ENCODE peak calls at places on chromosomes 16 and 17, in eight cellular contexts. One of them, this sample, is unnamed.

GRCh38 chr17:61442878-61443474 is 9.2 kb upstream of the TBX4 start:
- DNase-seq in upper lobe of right lung: no peak
- DNase-seq in MG63: no peak
- DNase-seq in breast epithelium: no peak
- DNase-seq in MM.1S: no peak
- DNase-seq in fibroblast of pulmonary artery: no peak
- DNase-seq in cardiac fibroblast: no peak
- DNase-seq in uterus: no peak
- DNase-seq in this sample: no peak

GRCh38 chr17:36950027-36950426 is 1.3 kb downstream of the AATF start:
- DNase-seq in uterus: no peak
- DNase-seq in fibroblast of pulmonary artery: no peak
- DNase-seq in breast epithelium: no peak
- DNase-seq in MG63: no peak
- DNase-seq in MM.1S: no peak
- DNase-seq in upper lobe of right lung: no peak
- DNase-seq in cardiac fibroblast: no peak
- DNase-seq in this sample: no peak

GRCh38 chr16:14365200-14365851 is 264.7 kb downstream of the PARN start:
- DNase-seq in fibroblast of pulmonary artery: no peak
- DNase-seq in cardiac fibroblast: no peak
- DNase-seq in upper lobe of right lung: no peak
- DNase-seq in breast epithelium: no peak
- DNase-seq in MM.1S: no peak
- DNase-seq in uterus: no peak
- DNase-seq in MG63: no peak
- DNase-seq in this sample: no peak

GRCh38 chr16:67552476-67552875 is 9.8 kb upstream of the CTCF start:
- DNase-seq in upper lobe of right lung: no peak
- DNase-seq in breast epithelium: no peak
- DNase-seq in MG63: no peak
- DNase-seq in cardiac fibroblast: no peak
- DNase-seq in MM.1S: peak
- DNase-seq in fibroblast of pulmonary artery: no peak
- DNase-seq in uterus: no peak
- DNase-seq in this sample: no peak

GRCh38 chr17:30378191-30378796 is 433 bp upstream of the CPD start:
- DNase-seq in MG63: no peak
- DNase-seq in cardiac fibroblast: peak
- DNase-seq in breast epithelium: no peak
- DNase-seq in fibroblast of pulmonary artery: peak
- DNase-seq in upper lobe of right lung: peak
- DNase-seq in MM.1S: peak
- DNase-seq in uterus: peak
- DNase-seq in this sample: no peak

GRCh38 chr16:930511-930910 is 40.3 kb downstream of the LMF1 start:
- DNase-seq in cardiac fibroblast: no peak
- DNase-seq in MG63: no peak
- DNase-seq in upper lobe of right lung: no peak
- DNase-seq in MM.1S: no peak
- DNase-seq in uterus: no peak
- DNase-seq in fibroblast of pulmonary artery: no peak
- DNase-seq in breast epithelium: no peak
- DNase-seq in this sample: no peak

GRCh38 chr17:83192161-83192788 is 112.9 kb downstream of the METRNL start:
- DNase-seq in fibroblast of pulmonary artery: no peak
- DNase-seq in MG63: peak
- DNase-seq in upper lobe of right lung: peak
- DNase-seq in breast epithelium: peak
- DNase-seq in cardiac fibroblast: no peak
- DNase-seq in MM.1S: no peak
- DNase-seq in uterus: peak
- DNase-seq in this sample: peak

GRCh38 chr16:20987049-20987448 is 86.5 kb downstream of the LYRM1 start:
- DNase-seq in upper lobe of right lung: no peak
- DNase-seq in MG63: no peak
- DNase-seq in fibroblast of pulmonary artery: no peak
- DNase-seq in MM.1S: peak
- DNase-seq in cardiac fibroblast: no peak
- DNase-seq in uterus: no peak
- DNase-seq in breast epithelium: no peak
- DNase-seq in this sample: peak

GRCh38 chr17:63631062-63631461 is 8.8 kb downstream of the MAP3K3 start:
- DNase-seq in uterus: no peak
- DNase-seq in MM.1S: no peak
- DNase-seq in MG63: no peak
- DNase-seq in breast epithelium: no peak
- DNase-seq in fibroblast of pulmonary artery: no peak
- DNase-seq in cardiac fibroblast: no peak
- DNase-seq in upper lobe of right lung: no peak
- DNase-seq in this sample: no peak

GRCh38 chr17:7354262-7354781 is 634 bp upstream of the TMEM95 start:
- DNase-seq in MG63: no peak
- DNase-seq in cardiac fibroblast: peak
- DNase-seq in breast epithelium: peak
- DNase-seq in uterus: no peak
- DNase-seq in upper lobe of right lung: no peak
- DNase-seq in fibroblast of pulmonary artery: no peak
- DNase-seq in MM.1S: no peak
- DNase-seq in this sample: no peak

GRCh38 chr17:7191571-7192270 is 12.6 kb upstream of the ASGR1 start:
- DNase-seq in uterus: peak
- DNase-seq in cardiac fibroblast: peak
- DNase-seq in fibroblast of pulmonary artery: no peak
- DNase-seq in MG63: peak
- DNase-seq in upper lobe of right lung: no peak
- DNase-seq in breast epithelium: no peak
- DNase-seq in MM.1S: peak
- DNase-seq in this sample: no peak

GRCh38 chr16:24645739-24646645 is 83.5 kb upstream of the TNRC6A start:
- DNase-seq in uterus: no peak
- DNase-seq in upper lobe of right lung: no peak
- DNase-seq in cardiac fibroblast: peak
- DNase-seq in MM.1S: no peak
- DNase-seq in fibroblast of pulmonary artery: peak
- DNase-seq in MG63: peak
- DNase-seq in breast epithelium: no peak
- DNase-seq in this sample: peak

GRCh38 chr16:25060920-25061319 is 45.8 kb upstream of the ARHGAP17 start:
- DNase-seq in uterus: no peak
- DNase-seq in upper lobe of right lung: no peak
- DNase-seq in breast epithelium: no peak
- DNase-seq in MM.1S: no peak
- DNase-seq in fibroblast of pulmonary artery: peak
- DNase-seq in MG63: no peak
- DNase-seq in cardiac fibroblast: peak
- DNase-seq in this sample: no peak

GRCh38 chr16:3950343-3951193 is 70.1 kb upstream of the CREBBP start:
- DNase-seq in MM.1S: no peak
- DNase-seq in fibroblast of pulmonary artery: peak
- DNase-seq in cardiac fibroblast: peak
- DNase-seq in MG63: peak
- DNase-seq in breast epithelium: peak
- DNase-seq in uterus: peak
- DNase-seq in upper lobe of right lung: peak
- DNase-seq in this sample: peak

GRCh38 chr16:13176711-13177110 is 275.3 kb downstream of the SHISA9 start:
- DNase-seq in uterus: no peak
- DNase-seq in upper lobe of right lung: no peak
- DNase-seq in MG63: no peak
- DNase-seq in fibroblast of pulmonary artery: no peak
- DNase-seq in cardiac fibroblast: no peak
- DNase-seq in MM.1S: no peak
- DNase-seq in breast epithelium: no peak
- DNase-seq in this sample: no peak

GRCh38 chr17:75842411-75842810 is 1.8 kb downstream of the UNC13D start:
- DNase-seq in uterus: no peak
- DNase-seq in breast epithelium: no peak
- DNase-seq in MM.1S: no peak
- DNase-seq in cardiac fibroblast: no peak
- DNase-seq in upper lobe of right lung: no peak
- DNase-seq in MG63: no peak
- DNase-seq in fibroblast of pulmonary artery: no peak
- DNase-seq in this sample: no peak

GRCh38 chr17:33811006-33811760 is 443.9 kb upstream of the CCL2 start:
- DNase-seq in uterus: no peak
- DNase-seq in cardiac fibroblast: no peak
- DNase-seq in upper lobe of right lung: no peak
- DNase-seq in fibroblast of pulmonary artery: no peak
- DNase-seq in breast epithelium: no peak
- DNase-seq in MG63: no peak
- DNase-seq in MM.1S: no peak
- DNase-seq in this sample: no peak

GRCh38 chr17:67521773-67522069 is 144.6 kb downstream of the PITPNC1 start:
- DNase-seq in upper lobe of right lung: no peak
- DNase-seq in fibroblast of pulmonary artery: no peak
- DNase-seq in MG63: no peak
- DNase-seq in uterus: no peak
- DNase-seq in MM.1S: no peak
- DNase-seq in cardiac fibroblast: no peak
- DNase-seq in breast epithelium: no peak
- DNase-seq in this sample: peak

GRCh38 chr16:29011112-29011511 is 26.3 kb downstream of the LAT start:
- DNase-seq in fibroblast of pulmonary artery: no peak
- DNase-seq in upper lobe of right lung: no peak
- DNase-seq in uterus: no peak
- DNase-seq in MG63: no peak
- DNase-seq in cardiac fibroblast: no peak
- DNase-seq in breast epithelium: no peak
- DNase-seq in MM.1S: no peak
- DNase-seq in this sample: no peak

GRCh38 chr16:27315333-27316037 is 1.7 kb downstream of the IL4R start:
- DNase-seq in MM.1S: no peak
- DNase-seq in cardiac fibroblast: peak
- DNase-seq in uterus: peak
- DNase-seq in fibroblast of pulmonary artery: peak
- DNase-seq in MG63: peak
- DNase-seq in upper lobe of right lung: peak
- DNase-seq in breast epithelium: peak
- DNase-seq in this sample: peak

GRCh38 chr17:44820631-44821196 is 9.4 kb downstream of the GJC1 start:
- DNase-seq in cardiac fibroblast: peak
- DNase-seq in upper lobe of right lung: no peak
- DNase-seq in breast epithelium: no peak
- DNase-seq in uterus: no peak
- DNase-seq in MM.1S: no peak
- DNase-seq in MG63: peak
- DNase-seq in fibroblast of pulmonary artery: peak
- DNase-seq in this sample: peak

GRCh38 chr17:3740611-3741073 is 16.9 kb downstream of the HASPIN start:
- DNase-seq in cardiac fibroblast: no peak
- DNase-seq in fibroblast of pulmonary artery: no peak
- DNase-seq in upper lobe of right lung: no peak
- DNase-seq in MG63: no peak
- DNase-seq in breast epithelium: no peak
- DNase-seq in MM.1S: no peak
- DNase-seq in uterus: no peak
- DNase-seq in this sample: no peak

GRCh38 chr17:29766796-29767327 is 144.2 kb upstream of the CORO6 start:
- DNase-seq in uterus: no peak
- DNase-seq in cardiac fibroblast: no peak
- DNase-seq in MG63: no peak
- DNase-seq in MM.1S: no peak
- DNase-seq in fibroblast of pulmonary artery: no peak
- DNase-seq in upper lobe of right lung: no peak
- DNase-seq in breast epithelium: no peak
- DNase-seq in this sample: no peak

GRCh38 chr16:6374816-6375215 is 957.8 kb upstream of the RBFOX1 start:
- DNase-seq in cardiac fibroblast: no peak
- DNase-seq in fibroblast of pulmonary artery: no peak
- DNase-seq in MG63: no peak
- DNase-seq in breast epithelium: no peak
- DNase-seq in upper lobe of right lung: no peak
- DNase-seq in MM.1S: no peak
- DNase-seq in uterus: no peak
- DNase-seq in this sample: no peak

GRCh38 chr16:89295915-89296314 is 78.4 kb downstream of the ZNF778 start:
- DNase-seq in MG63: no peak
- DNase-seq in MM.1S: no peak
- DNase-seq in breast epithelium: no peak
- DNase-seq in fibroblast of pulmonary artery: peak
- DNase-seq in upper lobe of right lung: no peak
- DNase-seq in uterus: no peak
- DNase-seq in cardiac fibroblast: no peak
- DNase-seq in this sample: no peak
- H3K4me3 ChIP-seq in MG63: no peak
- H3K4me3 ChIP-seq in MM.1S: no peak
- H3K4me3 ChIP-seq in breast epithelium: no peak
- H3K4me3 ChIP-seq in fibroblast of pulmonary artery: no peak
- H3K4me3 ChIP-seq in upper lobe of right lung: no peak
- H3K4me3 ChIP-seq in uterus: no peak
- H3K4me3 ChIP-seq in cardiac fibroblast: no peak
- H3K4me3 ChIP-seq in this sample: no peak

DNA sequence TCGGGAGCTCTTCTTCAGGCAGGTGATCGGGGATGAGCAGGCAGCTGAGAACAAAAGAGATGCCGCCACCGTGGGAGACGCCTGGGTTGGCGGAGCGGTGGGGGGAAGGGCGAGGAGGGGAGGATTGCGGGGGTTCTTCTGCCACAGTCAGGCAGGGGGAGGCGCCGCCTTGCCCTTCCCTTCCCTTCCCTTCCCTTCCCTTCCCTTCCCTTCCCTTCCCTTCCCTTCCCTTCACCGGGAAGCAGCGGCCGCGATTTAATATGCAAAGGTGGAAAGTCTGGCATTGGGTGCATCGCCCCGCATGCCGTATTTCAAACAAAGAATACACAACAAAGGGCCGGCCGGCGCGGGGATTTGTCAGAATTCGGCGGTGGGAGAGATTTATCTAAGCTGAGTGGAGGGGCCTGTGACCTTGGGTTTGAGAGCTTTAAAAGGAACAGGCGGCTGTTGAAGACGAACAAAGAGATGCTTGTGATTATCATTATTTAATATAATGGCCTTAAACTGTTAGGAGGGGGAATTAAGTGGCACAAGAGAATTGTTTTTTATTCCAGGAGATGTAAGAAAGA is 262.3 kb upstream of the TNRC6C start:
- DNase-seq in MG63: no peak
- DNase-seq in uterus: no peak
- DNase-seq in fibroblast of pulmonary artery: no peak
- DNase-seq in upper lobe of right lung: peak
- DNase-seq in MM.1S: no peak
- DNase-seq in cardiac fibroblast: no peak
- DNase-seq in breast epithelium: no peak
- DNase-seq in this sample: no peak
- H3K4me3 ChIP-seq in MG63: no peak
- H3K4me3 ChIP-seq in uterus: no peak
- H3K4me3 ChIP-seq in fibroblast of pulmonary artery: no peak
- H3K4me3 ChIP-seq in upper lobe of right lung: no peak
- H3K4me3 ChIP-seq in MM.1S: no peak
- H3K4me3 ChIP-seq in cardiac fibroblast: no peak
- H3K4me3 ChIP-seq in breast epithelium: no peak
- H3K4me3 ChIP-seq in this sample: no peak

GRCh38 chr17:80082403-80083135 is 18.8 kb upstream of the GAA start:
- DNase-seq in fibroblast of pulmonary artery: peak
- DNase-seq in MG63: peak
- DNase-seq in MM.1S: peak
- DNase-seq in uterus: peak
- DNase-seq in upper lobe of right lung: no peak
- DNase-seq in breast epithelium: no peak
- DNase-seq in cardiac fibroblast: peak
- DNase-seq in this sample: peak
- H3K4me3 ChIP-seq in fibroblast of pulmonary artery: no peak
- H3K4me3 ChIP-seq in MG63: no peak
- H3K4me3 ChIP-seq in MM.1S: no peak
- H3K4me3 ChIP-seq in uterus: no peak
- H3K4me3 ChIP-seq in upper lobe of right lung: no peak
- H3K4me3 ChIP-seq in breast epithelium: peak
- H3K4me3 ChIP-seq in cardiac fibroblast: no peak
- H3K4me3 ChIP-seq in this sample: no peak

GRCh38 chr16:11251525-11252481 is 4.2 kb downstream of the SOCS1 start:
- DNase-seq in upper lobe of right lung: no peak
- DNase-seq in fibroblast of pulmonary artery: peak
- DNase-seq in breast epithelium: no peak
- DNase-seq in MG63: no peak
- DNase-seq in uterus: no peak
- DNase-seq in cardiac fibroblast: peak
- DNase-seq in MM.1S: no peak
- DNase-seq in this sample: no peak
- H3K4me3 ChIP-seq in upper lobe of right lung: no peak
- H3K4me3 ChIP-seq in fibroblast of pulmonary artery: peak
- H3K4me3 ChIP-seq in breast epithelium: peak
- H3K4me3 ChIP-seq in MG63: no peak
- H3K4me3 ChIP-seq in uterus: no peak
- H3K4me3 ChIP-seq in cardiac fibroblast: no peak
- H3K4me3 ChIP-seq in MM.1S: no peak
- H3K4me3 ChIP-seq in this sample: no peak